ENCODE peak calls at places on chromosomes 13 and 19, in seven cellular contexts. D, F, G, S, Y, B and C are unnamed samples.
A peak's percentile ranks its signal among the peaks of the same experiment; 100 is the strongest.

GRCh38 chr19:37955986-37956385 is 49.0 kb downstream of the SIPA1L3 start:
- DNase-seq in F (no peak), S (no peak), B (no peak), G (no peak), D (no peak), Y (no peak), C (no peak)

GRCh38 chr13:99658266-99658991 is 157.2 kb downstream of the TM9SF2 start:
- DNase-seq in B (peak; percentile 19), S (peak; percentile 37), G (peak; percentile 68), F (no peak), Y (peak; percentile 65), D (peak; percentile 23), C (peak; percentile 92)

GRCh38 chr13:52738719-52739467 is 727 bp downstream of the CNMD start:
- DNase-seq in G (peak; percentile 67), Y (no peak), S (peak; percentile 26), B (no peak), F (no peak), D (peak; percentile 10), C (peak; percentile 65)

GRCh38 chr13:50521750-50522149 is 321.7 kb downstream of the DLEU7 start:
- DNase-seq in G (no peak), B (no peak), D (no peak), F (no peak), S (no peak), Y (no peak), C (peak; percentile 78)

GRCh38 chr13:61664821-61665705 is 249.4 kb upstream of the PCDH20 start:
- DNase-seq in S (no peak), B (no peak), F (no peak), G (no peak), D (no peak), Y (no peak), C (peak; percentile 4)

GRCh38 chr19:38036707-38037106 is 129.7 kb downstream of the SIPA1L3 start:
- DNase-seq in D (no peak), S (no peak), G (no peak), Y (no peak), B (no peak), F (no peak), C (no peak)

GRCh38 chr13:97496511-97496910 is 62.5 kb downstream of the RAP2A start:
- DNase-seq in F (no peak), D (no peak), B (no peak), Y (no peak), S (no peak), G (no peak), C (peak; percentile 14)

GRCh38 chr13:45370922-45371406 is 30.0 kb upstream of the TPT1 start:
- DNase-seq in S (peak; percentile 70), G (peak; percentile 87), F (peak; percentile 8), B (no peak), D (peak; percentile 48), Y (peak; percentile 53), C (peak; percentile 87)

GRCh38 chr13:60627071-60627686 is 230.2 kb downstream of the TDRD3 start:
- DNase-seq in S (no peak), D (no peak), Y (no peak), F (no peak), B (peak; percentile 8), G (peak; percentile 73), C (peak; percentile 80)

GRCh38 chr13:112880976-112881540 is 88.0 kb upstream of the MCF2L start:
- DNase-seq in Y (no peak), D (no peak), B (no peak), G (no peak), S (no peak), F (no peak), C (no peak)

GRCh38 chr19:10290876-10291553 is 1.3 kb downstream of the ICAM5 start:
- DNase-seq in F (no peak), G (peak; percentile 61), S (peak; percentile 71), Y (peak; percentile 46), D (peak; percentile 39), B (peak; percentile 55), C (peak; percentile 61)

GRCh38 chr13:44061876-44062275 is 182.2 kb downstream of the LACC1 start:
- DNase-seq in B (no peak), G (no peak), S (no peak), D (no peak), F (no peak), Y (no peak), C (no peak)

GRCh38 chr19:38044267-38045111 is 137.5 kb downstream of the SIPA1L3 start:
- DNase-seq in F (no peak), G (no peak), S (no peak), D (no peak), B (no peak), Y (no peak), C (no peak)

GRCh38 chr19:15112385-15112784 is 5.2 kb downstream of the SYDE1 start:
- DNase-seq in S (no peak), F (no peak), Y (no peak), G (no peak), B (no peak), D (no peak), C (peak; percentile 21)

GRCh38 chr13:47457631-47458030 is 543.4 kb downstream of the SUCLA2 start:
- DNase-seq in S (no peak), B (no peak), D (no peak), G (no peak), F (no peak), Y (no peak), C (no peak)

GRCh38 chr13:40536443-40537113 is 129.9 kb downstream of the FOXO1 start:
- DNase-seq in D (no peak), G (no peak), F (no peak), B (no peak), Y (no peak), S (no peak), C (peak; percentile 29)

GRCh38 chr13:93286047-93286446 is 59.4 kb downstream of the GPC6 start:
- DNase-seq in Y (no peak), D (no peak), S (no peak), G (no peak), F (no peak), B (no peak), C (no peak)

GRCh38 chr19:39846176-39846677 is at the start of gene FBL:
- DNase-seq in Y (peak; percentile 98), B (peak; percentile 98), D (peak; percentile 99), F (peak; percentile 79), S (peak; percentile 99), G (peak; percentile 97), C (peak; percentile 98)

GRCh38 chr19:12155324-12155723 is 1.2 kb downstream of the ZNF625 start:
- DNase-seq in D (no peak), S (no peak), B (no peak), G (no peak), F (no peak), Y (no peak), C (peak; percentile 46)

GRCh38 chr19:33067121-33067520 is 2.4 kb upstream of the RHPN2 start:
- DNase-seq in Y (no peak), G (no peak), F (no peak), D (no peak), S (no peak), B (no peak), C (no peak)

GRCh38 chr19:38846097-38846496 is 3.7 kb downstream of the HNRNPL start:
- DNase-seq in G (no peak), F (no peak), B (no peak), S (no peak), D (no peak), Y (no peak), C (no peak)

GRCh38 chr19:51664997-51665396 is 18.4 kb upstream of the SIGLEC14 start:
- DNase-seq in D (no peak), Y (no peak), F (no peak), B (peak; percentile 19), G (no peak), S (no peak), C (no peak)

GRCh38 chr13:90492872-90493271 is 854.6 kb upstream of the MIR17HG start:
- DNase-seq in Y (no peak), F (no peak), D (no peak), B (no peak), G (no peak), S (no peak), C (no peak)

GRCh38 chr19:9969688-9969975 is 33.3 kb upstream of the OLFM2 start:
- DNase-seq in B (no peak), S (no peak), D (no peak), F (no peak), G (no peak), Y (no peak), C (no peak)

GRCh38 chr13:112443191-112444000 is 67.2 kb downstream of the SPACA7 start:
- DNase-seq in S (no peak), Y (no peak), D (no peak), B (peak; percentile 5), G (peak; percentile 41), F (no peak), C (peak; percentile 68)

GRCh38 chr19:15378529-15379082 is 981 bp downstream of the AKAP8 start:
- DNase-seq in G (peak; percentile 71), S (peak; percentile 55), Y (peak; percentile 64), B (peak; percentile 20), F (no peak), D (peak; percentile 43), C (peak; percentile 77)

GRCh38 chr13:73325351-73326214 is 266.8 kb downstream of the KLF5 start:
- DNase-seq in S (no peak), G (no peak), F (no peak), Y (no peak), B (peak; percentile 45), D (no peak), C (peak; percentile 74)

GRCh38 chr13:38239874-38240273 is 109.8 kb upstream of the UFM1 start:
- DNase-seq in G (no peak), Y (no peak), S (no peak), D (no peak), F (no peak), B (no peak), C (no peak)

GRCh38 chr19:55230780-55231179 is 2.2 kb upstream of the TMEM86B start:
- DNase-seq in D (no peak), Y (no peak), B (no peak), G (no peak), F (no peak), S (no peak), C (no peak)